ENCODE peak calls at places on chromosomes 4 and X, in eight cellular contexts. J is fibroblast of lung; C is uterus; Z is foreskin fibroblast; H is cardiac muscle cell; T is CD4-positive, alpha-beta T cell; G is NB4; P is activated CD8-positive, alpha-beta T cell treated with anti-CD3 and anti-CD28 coated beads for 36 hours. U is an unnamed sample.

GRCh38 chr4:74840931-74841330 is 46.6 kb upstream of the BTC start:
- DNase-seq in H (no peak), J (peak), C (no peak), Z (no peak), P (no peak), G (no peak), T (no peak), U (no peak)

GRCh38 chrX:102723456-102723855 is 2.9 kb downstream of the GPRASP3 start:
- DNase-seq in C (no peak), T (no peak), P (no peak), H (no peak), G (no peak), J (no peak), Z (no peak), U (no peak)

GRCh38 chrX:33142331-33142730 is 69.0 kb downstream of the DMD start:
- DNase-seq in P (no peak), Z (no peak), C (no peak), H (no peak), G (no peak), J (no peak), T (no peak), U (no peak)

GRCh38 chrX:72715546-72715945 is 1.4 kb upstream of the PHKA1 start:
- DNase-seq in T (no peak), G (no peak), P (no peak), H (no peak), Z (no peak), C (no peak), J (no peak), U (no peak)

GRCh38 chr4:168183717-168184571 is 91.6 kb downstream of the ANXA10 start:
- DNase-seq in J (peak), C (no peak), P (no peak), G (peak), Z (peak), H (peak), T (no peak), U (peak)

GRCh38 chr4:26741491-26741871 is 119.2 kb upstream of the STIM2 start:
- DNase-seq in Z (no peak), J (no peak), P (no peak), G (no peak), H (no peak), T (no peak), C (no peak), U (no peak)

GRCh38 chr4:6416518-6417286 is 55.7 kb downstream of the PPP2R2C start:
- DNase-seq in H (no peak), T (no peak), J (no peak), G (no peak), Z (no peak), C (no peak), P (no peak), U (no peak)

GRCh38 chr4:48556268-48556667 is 66.2 kb downstream of the ZAR1 start:
- DNase-seq in H (no peak), P (no peak), Z (no peak), C (no peak), J (no peak), T (no peak), G (no peak), U (no peak)

GRCh38 chr4:141153751-141154510 is 20.7 kb upstream of the RNF150 start:
- DNase-seq in G (no peak), J (peak), P (no peak), H (peak), Z (no peak), C (peak), T (no peak), U (no peak)

GRCh38 chr4:145935253-145936141 is 3.1 kb downstream of the ZNF827 start:
- DNase-seq in J (peak), H (peak), G (no peak), Z (no peak), T (no peak), C (peak), P (peak), U (no peak)

GRCh38 chr4:476501-476900 is 22.5 kb downstream of the ZNF721 start:
- DNase-seq in J (no peak), Z (peak), P (peak), H (no peak), C (no peak), G (peak), T (no peak), U (no peak)
- TF ChIP-seq CTCF in J (no peak), Z (no peak), P (no peak), H (no peak), C (no peak), G (no peak), T (no peak), U (no peak)

GRCh38 chr4:32249040-32249439 is 1528.9 kb downstream of the PCDH7 start:
- DNase-seq in J (no peak), P (no peak), Z (no peak), G (no peak), T (no peak), C (no peak), H (no peak), U (no peak)

GRCh38 chr4:32251126-32251525 is 1531.0 kb downstream of the PCDH7 start:
- DNase-seq in J (no peak), P (no peak), Z (no peak), H (no peak), T (no peak), G (no peak), C (no peak), U (no peak)
- TF ChIP-seq CTCF in J (no peak), P (no peak), Z (no peak), H (no peak), T (no peak), G (no peak), C (no peak), U (no peak)

DNA sequence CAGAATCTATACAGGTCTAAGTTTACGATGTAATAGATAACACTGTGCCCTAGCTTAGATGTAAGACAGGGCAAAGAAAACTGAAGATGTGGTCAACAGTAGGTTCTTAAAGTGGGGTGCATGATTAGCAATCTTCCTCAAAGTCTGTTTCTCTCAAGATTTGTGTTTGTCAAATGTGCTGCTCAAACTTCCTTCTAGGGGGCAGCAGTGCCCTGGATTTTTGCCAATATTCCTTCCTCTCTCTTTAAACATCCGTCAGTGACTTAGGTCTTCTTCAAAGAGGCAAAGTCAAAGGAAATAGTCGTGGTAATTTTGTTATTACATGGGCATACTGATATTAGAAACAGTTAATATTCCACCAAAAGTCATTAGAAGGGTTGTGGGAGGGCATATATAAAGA is 4.2 kb upstream of the PDHA2 start:
- DNase-seq in J (peak), P (no peak), C (no peak), T (no peak), G (peak), Z (no peak), H (peak), U (no peak)
- TF ChIP-seq CTCF in J (peak), P (peak), C (no peak), T (no peak), G (peak), Z (no peak), H (peak), U (no peak)

GRCh38 chr4:14254252-14254651 is 626.7 kb upstream of the BOD1L1 start:
- DNase-seq in C (no peak), Z (no peak), G (peak), T (no peak), J (peak), P (peak), H (peak), U (peak)
- TF ChIP-seq CTCF in C (peak), Z (peak), G (peak), T (no peak), J (peak), P (no peak), H (peak), U (peak)

DNA sequence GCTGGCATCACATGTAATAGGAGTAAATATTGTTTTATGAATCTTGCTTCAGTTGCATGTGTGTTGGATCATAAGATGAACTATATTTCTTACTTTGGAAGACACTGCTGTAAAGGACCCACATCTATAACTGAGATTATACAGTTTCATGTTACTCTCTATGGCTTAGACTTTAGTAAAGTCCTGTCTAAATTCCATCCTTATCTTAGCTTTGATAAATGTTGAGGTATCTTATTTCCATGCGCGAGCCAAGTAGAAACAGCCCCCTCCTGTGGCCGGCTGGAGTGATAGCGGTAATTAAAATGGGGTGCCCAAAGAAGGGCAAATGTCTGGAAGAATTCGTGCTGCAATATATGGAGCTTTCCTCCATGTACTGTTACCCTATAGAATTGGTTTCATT is 43.0 kb downstream of the CCDC158 start:
- DNase-seq in P (peak), C (no peak), T (peak), Z (peak), G (peak), H (peak), J (peak), U (peak)
- TF ChIP-seq CTCF in P (peak), C (no peak), T (no peak), Z (peak), G (peak), H (peak), J (peak), U (peak)

DNA sequence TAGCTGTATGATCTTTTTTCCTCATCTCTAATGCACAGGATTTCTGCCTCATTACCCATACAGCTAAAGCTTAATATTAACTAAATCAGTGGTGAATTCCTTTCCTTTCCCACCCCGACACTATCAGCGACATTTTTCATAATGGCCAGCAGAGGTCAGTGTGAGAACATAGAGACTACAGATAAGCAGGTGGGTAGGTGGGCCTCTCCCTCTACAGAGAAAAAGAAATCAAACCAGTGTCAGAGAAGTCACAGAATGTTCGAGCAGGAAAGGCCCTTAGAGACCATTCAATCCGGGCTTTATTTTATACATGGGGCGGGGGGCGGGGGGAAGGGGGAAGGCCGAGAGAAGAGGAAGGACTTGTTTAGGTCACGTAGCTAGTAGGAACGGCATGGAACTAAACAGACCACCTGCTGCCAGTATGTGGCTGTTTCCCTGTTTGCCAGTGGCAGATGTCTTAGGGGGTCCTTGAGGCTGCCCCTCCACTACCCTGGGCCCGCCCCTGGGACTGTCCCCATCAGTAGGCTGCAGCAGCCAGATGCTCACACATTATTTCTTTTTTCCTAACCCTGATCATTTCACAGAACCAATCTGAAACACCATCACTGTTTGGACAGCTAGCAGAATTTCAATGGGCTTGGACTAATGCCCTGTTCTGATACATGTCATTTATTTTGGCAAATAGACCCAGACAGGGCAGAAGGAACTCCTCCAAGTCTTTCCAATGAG is 133.3 kb downstream of the ATG4A start:
- DNase-seq in G (peak), Z (no peak), H (peak), T (no peak), J (peak), C (no peak), P (peak), U (peak)
- TF ChIP-seq CTCF in G (peak), Z (peak), H (peak), T (peak), J (peak), C (peak), P (peak), U (peak)

GRCh38 chrX:115679460-115679859 is 118.5 kb downstream of the PLS3 start:
- DNase-seq in P (no peak), G (peak), J (peak), Z (peak), H (peak), C (no peak), T (no peak), U (peak)
- TF ChIP-seq CTCF in P (no peak), G (no peak), J (peak), Z (peak), H (peak), C (peak), T (no peak), U (peak)

GRCh38 chr4:59374416-59374815 is 1825.7 kb upstream of the ADGRL3 start:
- DNase-seq in P (no peak), Z (no peak), T (no peak), G (no peak), H (no peak), C (no peak), J (no peak), U (no peak)
- TF ChIP-seq CTCF in P (no peak), Z (no peak), T (no peak), G (peak), H (no peak), C (no peak), J (no peak), U (no peak)

DNA sequence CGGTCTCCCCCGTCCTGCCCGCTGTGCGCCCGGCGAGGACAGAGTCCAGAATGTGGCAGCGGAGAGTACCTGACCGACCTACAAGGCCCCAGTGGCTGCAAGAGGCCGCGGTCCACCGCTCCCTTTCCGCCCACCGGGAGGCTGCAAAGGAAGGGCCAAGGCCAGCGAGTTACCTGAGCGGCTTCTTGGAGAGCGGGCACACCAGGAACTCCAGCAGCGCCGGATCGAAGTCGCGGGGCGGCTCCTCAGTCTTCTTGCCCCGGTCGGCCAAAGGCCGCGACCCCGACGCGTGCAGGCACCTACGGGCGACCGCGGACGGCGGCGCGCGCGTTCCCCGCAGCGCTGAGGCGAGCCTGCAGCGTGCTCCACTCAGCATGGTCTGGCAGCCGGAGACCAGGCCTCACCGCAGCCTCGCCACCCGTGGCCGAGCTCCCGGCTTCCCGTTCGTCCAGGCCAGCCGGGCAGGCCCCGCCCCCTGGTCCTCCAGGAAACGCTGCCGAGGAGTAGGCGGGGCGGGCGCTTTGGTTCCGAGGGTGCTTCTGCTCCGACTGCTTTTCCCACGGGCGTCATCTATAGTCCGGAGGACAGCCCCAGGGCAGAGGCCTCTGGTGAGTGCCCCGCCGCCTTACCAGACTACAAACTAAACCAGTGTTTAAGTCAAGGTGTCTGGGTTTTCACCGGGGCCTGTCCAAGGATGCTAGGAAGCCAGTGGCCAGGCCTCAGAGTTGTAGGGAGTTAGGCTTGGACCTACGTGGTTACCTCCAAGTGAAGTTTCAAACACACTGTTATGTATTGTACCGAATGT is at the start of gene PYURF:
- DNase-seq in C (peak), J (peak), P (peak), G (peak), H (peak), T (peak), Z (peak), U (peak)
- TF ChIP-seq CTCF in C (no peak), J (no peak), P (no peak), G (no peak), H (no peak), T (no peak), Z (no peak), U (no peak)

GRCh38 chr4:129362685-129363274 is 266.8 kb downstream of the C4orf33 start:
- DNase-seq in T (peak), G (peak), C (peak), P (peak), H (peak), Z (peak), J (peak), U (peak)
- TF ChIP-seq CTCF in T (peak), G (peak), C (peak), P (peak), H (peak), Z (peak), J (peak), U (peak)

U was measured in astrocyte of the cerebellum.